ENCODE peak calls at places on chromosome 5, in four cellular contexts. J, H, X and W are unnamed samples.

GRCh38 chr5:1896602-1897376 is 14.1 kb upstream of the IRX4 start:
- DNase-seq in J (no peak), X (no peak), H (no peak), W (no peak)

GRCh38 chr5:108521841-108522506 is 140.1 kb upstream of the FBXL17 start:
- DNase-seq in J (no peak), X (peak), H (peak), W (peak)

GRCh38 chr5:107937198-107937597 is 266.5 kb upstream of the EFNA5 start:
- DNase-seq in H (no peak), X (no peak), J (no peak), W (no peak)

GRCh38 chr5:60598424-60598823 is 101.5 kb downstream of the DEPDC1B start:
- DNase-seq in J (no peak), H (no peak), X (no peak), W (no peak)

GRCh38 chr5:63053019-63053638 is 474.5 kb downstream of the LRRC70 start:
- DNase-seq in H (no peak), J (no peak), X (no peak), W (no peak)

GRCh38 chr5:179142434-179143198 is 82.4 kb downstream of the ZNF354C start:
- DNase-seq in J (no peak), H (no peak), X (no peak), W (no peak)

GRCh38 chr5:113293613-113294340 is 141.0 kb downstream of the TSSK1B start:
- DNase-seq in X (no peak), H (no peak), J (no peak), W (no peak)

GRCh38 chr5:97797994-97798451 is 615.0 kb upstream of the RIOK2 start:
- DNase-seq in J (no peak), X (no peak), H (no peak), W (no peak)

GRCh38 chr5:172920447-172920849 is 38.8 kb upstream of the RPL26L1 start:
- DNase-seq in X (peak), J (no peak), H (no peak), W (no peak)

GRCh38 chr5:72018158-72018803 is 89.0 kb upstream of the MAP1B start:
- DNase-seq in J (peak), H (peak), X (peak), W (peak)

GRCh38 chr5:174384509-174384947 is 339.0 kb downstream of the NSG2 start:
- DNase-seq in H (no peak), J (no peak), X (no peak), W (no peak)

GRCh38 chr5:446864-447263 is 3.9 kb downstream of the EXOC3 start:
- DNase-seq in X (no peak), J (no peak), H (peak), W (no peak)

GRCh38 chr5:138503487-138504270 is 38.4 kb downstream of the EGR1 start:
- DNase-seq in H (peak), J (no peak), X (peak), W (peak)

GRCh38 chr5:92849798-92850197 is 731.2 kb downstream of the NR2F1-AS1 start:
- DNase-seq in J (no peak), H (no peak), X (no peak), W (no peak)

GRCh38 chr5:36796171-36796570 is 80.4 kb upstream of the NIPBL start:
- DNase-seq in J (no peak), H (no peak), X (no peak), W (no peak)

GRCh38 chr5:116013207-116013777 is 19.0 kb upstream of the ARL14EPL start:
- DNase-seq in H (no peak), X (no peak), J (no peak), W (no peak)

GRCh38 chr5:59604111-59604510 is 289.4 kb downstream of the PDE4D start:
- DNase-seq in H (no peak), X (no peak), J (no peak), W (no peak)

DNA sequence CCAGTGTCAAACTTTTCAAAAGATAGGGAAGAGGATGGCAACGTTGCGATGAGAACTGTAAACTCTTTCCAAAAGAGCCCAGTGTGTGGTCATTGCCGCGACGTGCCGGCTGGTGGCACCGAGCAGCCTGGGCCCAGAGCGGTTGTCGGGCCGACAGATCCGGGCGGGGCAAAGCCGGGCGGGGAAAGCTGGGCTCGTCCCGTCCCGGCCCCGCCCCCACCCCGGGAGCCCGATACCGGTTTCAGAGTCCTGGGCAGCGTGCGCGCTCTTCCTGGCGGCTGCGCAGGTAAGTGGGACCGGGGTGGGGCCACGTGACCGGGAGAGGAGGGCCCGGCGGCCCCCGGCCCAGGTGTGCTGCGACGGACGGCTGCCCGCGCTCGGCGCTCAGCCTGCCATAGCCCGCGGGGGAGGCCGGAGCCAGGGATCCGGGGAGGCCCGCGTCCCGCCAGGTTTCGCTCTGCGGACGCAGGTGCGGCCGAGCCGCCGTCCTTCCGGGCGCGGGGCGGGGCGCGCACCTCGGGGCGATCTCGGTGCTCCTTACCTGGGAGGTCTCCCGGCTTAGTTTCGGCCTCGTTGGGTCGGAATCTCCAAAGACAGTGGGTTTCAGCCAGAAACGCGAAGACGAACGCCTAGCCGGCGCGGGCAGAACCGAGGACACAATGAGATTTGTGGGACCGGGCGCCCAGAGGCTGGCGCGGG is at the start of gene MARVELD2:
- DNase-seq in H (peak), X (no peak), J (peak), W (no peak)
- TF ChIP-seq POLR2A in H (peak), X (no peak), J (peak), W (no peak)

DNA sequence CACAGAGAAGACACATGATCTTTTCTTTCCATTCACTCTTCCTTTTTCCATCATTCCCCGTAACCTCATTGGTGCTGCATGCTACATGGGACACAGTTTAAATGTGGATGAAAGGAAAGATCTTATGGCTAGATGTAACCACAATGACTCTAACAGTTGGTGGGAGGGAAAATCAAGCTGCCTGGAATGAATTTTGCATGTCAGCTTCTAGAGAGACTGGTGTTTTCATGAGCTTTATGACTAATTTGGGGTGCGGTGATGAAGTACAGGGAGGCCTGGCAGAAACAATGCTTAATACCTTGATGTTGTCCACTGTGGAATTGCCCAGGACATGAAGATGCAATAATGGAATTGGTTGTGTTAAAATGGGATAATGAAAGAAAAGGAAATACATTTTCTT is 55.9 kb upstream of the MYO10 start:
- DNase-seq in H (no peak), J (no peak), X (no peak), W (no peak)
- TF ChIP-seq TAF1 in H (no peak), J (no peak), X (no peak), W (no peak)

DNA sequence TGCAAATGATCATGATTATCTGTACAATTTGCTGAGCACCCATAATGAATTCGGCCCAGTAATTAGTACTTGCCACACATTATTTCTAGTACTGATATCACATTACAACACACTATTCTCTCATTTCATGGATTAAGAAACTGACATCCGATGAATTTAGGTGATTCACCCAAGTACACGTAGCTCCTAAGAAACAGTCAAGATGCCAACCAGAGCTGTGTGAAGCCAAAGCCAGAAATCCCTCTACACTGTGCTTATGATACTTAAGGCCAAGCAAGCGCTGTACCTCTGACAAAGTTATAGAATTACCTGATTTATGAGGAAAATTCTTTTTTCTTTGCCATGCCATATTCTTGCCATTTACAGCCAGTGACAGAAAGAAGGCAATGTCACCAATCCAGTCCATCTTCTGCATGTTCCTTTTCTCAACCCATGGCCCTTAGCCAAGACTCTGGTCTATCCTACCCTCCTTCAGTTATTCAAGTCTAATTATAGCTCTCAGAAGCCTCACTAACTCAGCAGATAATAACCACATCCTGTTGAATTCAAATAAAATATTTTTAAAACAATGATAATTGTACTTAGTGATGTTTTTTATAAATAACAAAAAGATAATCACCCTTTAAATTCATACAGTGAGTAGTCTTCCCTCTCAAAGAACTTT is 74.3 kb upstream of the PTGER4 start:
- DNase-seq in J (no peak), H (no peak), X (no peak), W (no peak)
- H2AFZ ChIP-seq in J (no peak), H (no peak), X (no peak), W (no peak)

GRCh38 chr5:100899675-100900074 is 3.4 kb downstream of the ST8SIA4 start:
- DNase-seq in X (no peak), H (no peak), J (no peak), W (no peak)

GRCh38 chr5:100900142-100900795 is 2.8 kb downstream of the ST8SIA4 start:
- DNase-seq in J (no peak), X (no peak), H (no peak), W (no peak)

GRCh38 chr5:100902406-100903035 is 561 bp downstream of the ST8SIA4 start:
- DNase-seq in H (no peak), X (no peak), J (no peak), W (no peak)

GRCh38 chr5:100901851-100902341 is 1.2 kb downstream of the ST8SIA4 start:
- DNase-seq in J (no peak), X (no peak), H (no peak), W (no peak)

GRCh38 chr5:100900796-100901731 is 2.0 kb downstream of the ST8SIA4 start:
- DNase-seq in X (no peak), H (no peak), J (no peak), W (peak)
- TF ChIP-seq POLR2A in X (no peak), H (no peak), J (no peak), W (peak)

GRCh38 chr5:139659673-139660072 is 11.5 kb downstream of the CXXC5 start:
- DNase-seq in J (no peak), H (no peak), X (no peak), W (no peak)

GRCh38 chr5:139658928-139659667 is 10.9 kb downstream of the CXXC5 start:
- DNase-seq in J (no peak), H (no peak), X (peak), W (no peak)

GRCh38 chr5:139658501-139658927 is 10.4 kb downstream of the CXXC5 start:
- DNase-seq in H (no peak), X (no peak), J (no peak), W (no peak)

GRCh38 chr5:139660916-139661814 is 13.0 kb downstream of the CXXC5 start:
- DNase-seq in J (no peak), X (peak), H (no peak), W (no peak)

DNA sequence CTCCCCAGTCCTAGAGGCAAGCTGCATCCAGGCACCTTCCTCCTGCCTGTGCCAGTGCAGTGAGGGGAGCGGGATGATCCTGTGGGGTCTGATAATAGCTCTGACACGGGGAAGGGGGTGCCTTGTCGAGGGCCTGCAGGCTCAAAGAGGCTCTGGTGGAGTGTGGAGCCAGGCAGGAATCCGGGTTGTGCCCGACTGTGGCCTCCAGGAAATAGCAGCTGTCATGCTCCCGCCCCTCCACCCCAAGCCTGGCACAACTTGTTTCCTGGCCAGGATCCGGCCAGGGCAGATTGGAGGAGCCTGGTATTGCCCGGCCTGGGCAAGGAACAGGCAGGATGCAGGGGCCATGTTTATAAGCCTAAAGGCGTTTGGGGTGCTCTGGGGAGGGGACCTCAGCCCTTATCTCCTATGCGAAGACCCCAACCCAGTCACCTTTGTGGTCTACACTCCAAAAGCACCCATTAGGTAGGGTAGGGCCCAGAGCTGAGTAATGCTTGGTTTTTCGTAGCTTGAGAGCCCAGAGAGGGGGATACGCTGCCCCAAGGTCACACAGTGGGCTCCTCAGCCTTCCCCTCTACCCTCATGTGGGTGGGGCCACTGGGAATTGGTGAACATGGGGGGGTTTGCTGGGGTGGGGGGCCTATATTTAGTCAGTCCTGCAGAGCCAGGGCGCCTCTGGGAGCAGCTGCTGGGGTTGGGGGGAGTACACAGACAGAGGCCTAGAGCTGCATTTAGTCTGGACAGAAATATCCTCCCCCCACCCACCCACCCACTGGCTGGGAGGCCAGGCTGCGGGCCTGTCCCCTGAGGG is 12.2 kb downstream of the CXXC5 start:
- DNase-seq in J (no peak), H (no peak), X (no peak), W (no peak)
- TF ChIP-seq TAF1 in J (no peak), H (no peak), X (no peak), W (no peak)

GRCh38 chr5:104551628-104552027 is 989.0 kb upstream of the NUDT12 start:
- DNase-seq in H (no peak), J (no peak), X (no peak), W (no peak)

GRCh38 chr5:104556957-104557356 is 994.4 kb upstream of the NUDT12 start:
- DNase-seq in X (no peak), H (no peak), J (no peak), W (no peak)
- H2AFZ ChIP-seq in X (no peak), H (no peak), J (no peak), W (no peak)

DNA sequence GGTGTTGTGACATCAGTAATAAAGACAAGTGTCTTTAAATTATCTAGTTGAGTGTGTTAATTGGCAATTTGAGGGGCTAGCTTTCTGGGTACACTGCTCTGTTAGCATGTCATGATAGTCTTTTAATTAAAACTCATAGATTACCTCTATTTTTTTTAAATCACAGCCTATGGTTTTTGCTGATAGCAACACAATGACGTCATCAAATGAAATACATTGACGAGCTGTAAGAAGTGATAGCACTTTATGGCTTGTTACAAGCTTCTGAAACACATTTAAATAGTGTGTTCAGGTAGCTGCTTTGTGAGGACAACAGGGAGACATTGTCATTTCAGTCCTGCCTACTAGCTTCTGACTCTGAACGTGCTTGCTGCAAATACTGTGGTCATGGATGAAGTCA is 600.5 kb upstream of the EDIL3 start:
- DNase-seq in H (no peak), J (no peak), X (no peak), W (no peak)
- TF ChIP-seq POLR2A in H (no peak), J (no peak), X (no peak), W (no peak)

DNA sequence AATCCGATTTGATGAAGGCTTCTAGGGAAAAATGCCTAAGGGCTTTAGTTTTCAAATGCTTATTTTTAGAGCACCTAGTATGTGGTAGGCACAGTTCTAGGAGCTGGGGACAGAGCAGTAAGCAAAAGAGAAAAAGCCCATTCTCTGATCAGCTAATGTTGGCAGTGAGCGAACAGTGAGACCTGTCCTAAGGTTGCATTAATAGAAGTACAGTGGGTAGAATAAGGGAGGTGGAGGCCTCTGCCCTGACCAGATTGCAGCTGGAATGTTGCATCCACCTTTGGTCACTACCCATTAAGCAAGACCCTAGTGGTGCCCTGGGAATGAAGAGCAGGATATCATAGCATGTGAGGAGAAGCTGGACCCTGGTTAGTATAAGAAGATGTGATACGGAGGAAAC is 20.1 kb downstream of the IL9 start:
- DNase-seq in X (no peak), J (no peak), H (no peak), W (no peak)
- TF ChIP-seq TAF1 in X (no peak), J (no peak), H (no peak), W (no peak)

DNA sequence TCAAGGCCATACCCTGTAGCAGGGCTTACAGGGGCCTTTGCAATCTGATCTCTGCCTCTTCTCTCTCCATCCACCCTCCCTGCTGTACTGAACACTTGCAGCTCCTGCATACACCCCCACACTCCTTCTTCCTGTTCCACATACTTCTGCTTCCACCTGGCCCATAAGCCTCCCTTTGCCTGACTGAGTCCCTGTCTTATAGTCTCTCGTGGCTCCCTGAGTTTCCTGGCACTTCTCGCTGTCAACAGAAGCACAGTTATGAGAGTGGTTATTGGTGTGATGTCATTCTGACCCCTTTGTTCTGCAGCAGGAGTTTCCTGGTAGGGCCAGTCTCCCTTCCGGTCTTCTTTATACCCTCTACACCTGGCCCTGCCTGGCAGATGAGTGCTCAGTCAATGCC is 20.3 kb upstream of the CSF1R start:
- DNase-seq in H (no peak), X (no peak), J (no peak), W (no peak)
- H2AFZ ChIP-seq in H (no peak), X (no peak), J (no peak), W (no peak)

GRCh38 chr5:181235689-181236366 is 7.9 kb downstream of the RACK1 start:
- DNase-seq in X (no peak), H (no peak), J (no peak), W (no peak)

GRCh38 chr5:181237758-181238385 is 5.8 kb downstream of the RACK1 start:
- DNase-seq in X (no peak), J (no peak), H (no peak), W (no peak)

GRCh38 chr5:181236471-181236870 is 7.2 kb downstream of the RACK1 start:
- DNase-seq in X (no peak), H (no peak), J (no peak), W (no peak)

GRCh38 chr5:181235323-181235688 is 8.4 kb downstream of the RACK1 start:
- DNase-seq in H (no peak), J (no peak), X (no peak), W (no peak)

GRCh38 chr5:181236954-181237641 is 6.6 kb downstream of the RACK1 start:
- DNase-seq in H (no peak), X (no peak), J (no peak), W (no peak)
- TF ChIP-seq POLR2A in H (peak), X (peak), J (peak), W (peak)